ENCODE peak calls at places on chromosome 4, in nine cellular contexts. One of them, this sample, is unnamed.

GRCh38 chr4:180610317-180610716 is 1632.9 kb upstream of the TENM3 start:
- DNase-seq in testis: no peak
- DNase-seq in Peyer's patch: no peak
- DNase-seq in spleen: no peak
- DNase-seq in IMR-90: peak; percentile 25
- DNase-seq in body of pancreas: no peak
- DNase-seq in heart left ventricle: no peak
- DNase-seq in suprapubic skin: no peak
- DNase-seq in endothelial cell of umbilical vein: no peak
- DNase-seq in this sample: no peak

GRCh38 chr4:184814686-184815045 is 11.1 kb downstream of the ACSL1 start:
- DNase-seq in body of pancreas: no peak
- DNase-seq in IMR-90: no peak
- DNase-seq in testis: no peak
- DNase-seq in Peyer's patch: no peak
- DNase-seq in spleen: peak; percentile 81
- DNase-seq in endothelial cell of umbilical vein: no peak
- DNase-seq in suprapubic skin: peak; percentile 44
- DNase-seq in heart left ventricle: no peak
- DNase-seq in this sample: no peak

GRCh38 chr4:52836653-52837052 is 25.5 kb upstream of the RASL11B start:
- DNase-seq in suprapubic skin: no peak
- DNase-seq in spleen: no peak
- DNase-seq in heart left ventricle: no peak
- DNase-seq in endothelial cell of umbilical vein: no peak
- DNase-seq in body of pancreas: no peak
- DNase-seq in Peyer's patch: no peak
- DNase-seq in IMR-90: no peak
- DNase-seq in testis: no peak
- DNase-seq in this sample: no peak

GRCh38 chr4:119139822-119140252 is 4.2 kb downstream of the MYOZ2 start:
- DNase-seq in testis: no peak
- DNase-seq in Peyer's patch: no peak
- DNase-seq in endothelial cell of umbilical vein: peak; percentile 68
- DNase-seq in suprapubic skin: no peak
- DNase-seq in IMR-90: no peak
- DNase-seq in spleen: no peak
- DNase-seq in heart left ventricle: no peak
- DNase-seq in body of pancreas: no peak
- DNase-seq in this sample: peak; percentile 45

GRCh38 chr4:151921371-151921770 is 160.6 kb upstream of the GATB start:
- DNase-seq in IMR-90: peak; percentile 30
- DNase-seq in endothelial cell of umbilical vein: no peak
- DNase-seq in Peyer's patch: no peak
- DNase-seq in body of pancreas: no peak
- DNase-seq in testis: no peak
- DNase-seq in suprapubic skin: no peak
- DNase-seq in heart left ventricle: no peak
- DNase-seq in spleen: no peak
- DNase-seq in this sample: no peak

GRCh38 chr4:17111959-17112659 is 213.7 kb upstream of the LDB2 start:
- DNase-seq in spleen: no peak
- DNase-seq in suprapubic skin: no peak
- DNase-seq in IMR-90: no peak
- DNase-seq in testis: peak; percentile 58
- DNase-seq in endothelial cell of umbilical vein: no peak
- DNase-seq in body of pancreas: no peak
- DNase-seq in Peyer's patch: no peak
- DNase-seq in heart left ventricle: no peak
- DNase-seq in this sample: peak; percentile 57

GRCh38 chr4:186726440-186727148 is 2.9 kb upstream of the FAT1 start:
- DNase-seq in testis: peak; percentile 81
- DNase-seq in suprapubic skin: no peak
- DNase-seq in IMR-90: peak; percentile 80
- DNase-seq in Peyer's patch: peak; percentile 92
- DNase-seq in endothelial cell of umbilical vein: peak; percentile 51
- DNase-seq in spleen: no peak
- DNase-seq in heart left ventricle: peak; percentile 84
- DNase-seq in body of pancreas: peak; percentile 77
- DNase-seq in this sample: no peak

GRCh38 chr4:30721353-30722091 is 1.4 kb downstream of the PCDH7 start:
- DNase-seq in Peyer's patch: peak; percentile 64
- DNase-seq in heart left ventricle: peak; percentile 66
- DNase-seq in testis: no peak
- DNase-seq in endothelial cell of umbilical vein: peak; percentile 72
- DNase-seq in IMR-90: peak; percentile 44
- DNase-seq in body of pancreas: peak; percentile 40
- DNase-seq in suprapubic skin: no peak
- DNase-seq in spleen: no peak
- DNase-seq in this sample: no peak

GRCh38 chr4:19832388-19832787 is 419.3 kb upstream of the SLIT2 start:
- DNase-seq in Peyer's patch: no peak
- DNase-seq in endothelial cell of umbilical vein: no peak
- DNase-seq in spleen: no peak
- DNase-seq in body of pancreas: no peak
- DNase-seq in heart left ventricle: no peak
- DNase-seq in suprapubic skin: no peak
- DNase-seq in testis: no peak
- DNase-seq in IMR-90: peak; percentile 31
- DNase-seq in this sample: no peak

GRCh38 chr4:80507077-80507476 is 171.5 kb downstream of the CFAP299 start:
- DNase-seq in Peyer's patch: no peak
- DNase-seq in body of pancreas: no peak
- DNase-seq in suprapubic skin: no peak
- DNase-seq in heart left ventricle: no peak
- DNase-seq in testis: no peak
- DNase-seq in spleen: no peak
- DNase-seq in endothelial cell of umbilical vein: no peak
- DNase-seq in IMR-90: no peak
- DNase-seq in this sample: no peak

DNA sequence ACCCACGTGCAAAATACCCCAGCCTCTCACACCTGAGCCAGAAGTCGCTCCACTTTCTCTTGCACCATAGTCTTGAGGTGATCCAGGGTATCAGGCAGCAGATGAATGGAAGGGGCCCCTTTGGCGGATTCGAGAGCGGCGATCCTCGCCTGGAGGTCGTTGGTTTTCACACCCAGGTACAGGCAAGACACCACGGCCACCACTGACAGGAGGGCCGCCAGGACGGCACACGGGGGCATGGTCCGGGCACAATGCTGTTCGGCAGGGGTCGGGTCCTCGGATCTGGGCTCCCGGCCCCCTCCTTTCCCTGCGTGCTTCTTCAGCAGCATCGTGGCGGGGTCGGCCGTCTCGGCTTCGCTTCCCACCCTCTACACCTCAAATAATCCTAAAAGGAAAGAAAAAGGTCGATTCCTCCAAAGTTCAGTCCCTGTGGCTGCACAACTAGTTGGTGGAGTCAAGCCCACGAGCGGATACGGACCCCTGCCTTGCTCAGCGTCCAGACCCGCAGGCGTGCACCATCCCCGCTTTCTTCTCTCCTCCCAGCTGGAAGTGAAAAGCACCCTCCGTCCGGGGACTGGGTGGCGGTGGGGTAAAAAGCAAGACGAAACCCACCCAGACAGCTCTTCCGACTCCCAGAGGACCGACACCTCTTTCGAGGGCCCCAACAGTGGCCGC is 630 bp downstream of the COL25A1 start:
- DNase-seq in testis: no peak
- DNase-seq in heart left ventricle: no peak
- DNase-seq in suprapubic skin: no peak
- DNase-seq in endothelial cell of umbilical vein: no peak
- DNase-seq in body of pancreas: no peak
- DNase-seq in spleen: no peak
- DNase-seq in Peyer's patch: no peak
- DNase-seq in IMR-90: no peak
- DNase-seq in this sample: no peak
- H3K4me3 ChIP-seq in testis: peak overlapping the region; percentile 64
- H3K4me3 ChIP-seq in heart left ventricle: peak overlapping the region; percentile 62
- H3K4me3 ChIP-seq in suprapubic skin: peak overlapping the region; percentile 64
- H3K4me3 ChIP-seq in endothelial cell of umbilical vein: peak overlapping the region; percentile 12
- H3K4me3 ChIP-seq in body of pancreas: peak overlapping the region; percentile 23
- H3K4me3 ChIP-seq in spleen: peak overlapping the region; percentile 71
- H3K4me3 ChIP-seq in Peyer's patch: peak overlapping the region; percentile 39
- H3K4me3 ChIP-seq in IMR-90: peak overlapping the region; percentile 44
- H3K4me3 ChIP-seq in this sample: no peak overlapping the region

GRCh38 chr4:78734451-78735003 is 41.6 kb upstream of the BMP2K start:
- DNase-seq in heart left ventricle: no peak
- DNase-seq in Peyer's patch: no peak
- DNase-seq in IMR-90: no peak
- DNase-seq in testis: no peak
- DNase-seq in spleen: no peak
- DNase-seq in endothelial cell of umbilical vein: no peak
- DNase-seq in suprapubic skin: no peak
- DNase-seq in body of pancreas: no peak
- DNase-seq in this sample: no peak

GRCh38 chr4:78737951-78738350 is 38.2 kb upstream of the BMP2K start:
- DNase-seq in body of pancreas: no peak
- DNase-seq in endothelial cell of umbilical vein: no peak
- DNase-seq in testis: no peak
- DNase-seq in Peyer's patch: no peak
- DNase-seq in suprapubic skin: no peak
- DNase-seq in spleen: no peak
- DNase-seq in heart left ventricle: no peak
- DNase-seq in IMR-90: no peak
- DNase-seq in this sample: no peak

GRCh38 chr4:78737020-78737419 is 39.1 kb upstream of the BMP2K start:
- DNase-seq in endothelial cell of umbilical vein: no peak
- DNase-seq in heart left ventricle: no peak
- DNase-seq in Peyer's patch: no peak
- DNase-seq in IMR-90: no peak
- DNase-seq in suprapubic skin: no peak
- DNase-seq in testis: no peak
- DNase-seq in body of pancreas: no peak
- DNase-seq in spleen: no peak
- DNase-seq in this sample: peak; percentile 19

GRCh38 chr4:78735697-78736096 is 40.5 kb upstream of the BMP2K start:
- DNase-seq in testis: no peak
- DNase-seq in heart left ventricle: no peak
- DNase-seq in IMR-90: no peak
- DNase-seq in suprapubic skin: no peak
- DNase-seq in body of pancreas: no peak
- DNase-seq in Peyer's patch: no peak
- DNase-seq in endothelial cell of umbilical vein: no peak
- DNase-seq in spleen: no peak
- DNase-seq in this sample: no peak

GRCh38 chr4:78732332-78733104 is 43.6 kb upstream of the BMP2K start:
- DNase-seq in spleen: no peak
- DNase-seq in IMR-90: no peak
- DNase-seq in testis: no peak
- DNase-seq in body of pancreas: no peak
- DNase-seq in Peyer's patch: no peak
- DNase-seq in endothelial cell of umbilical vein: peak; percentile 28
- DNase-seq in suprapubic skin: no peak
- DNase-seq in heart left ventricle: no peak
- DNase-seq in this sample: no peak
- TF ChIP-seq POLR2A in spleen: no peak
- TF ChIP-seq POLR2A in IMR-90: no peak
- TF ChIP-seq POLR2A in testis: no peak
- TF ChIP-seq POLR2A in body of pancreas: no peak
- TF ChIP-seq POLR2A in Peyer's patch: no peak
- TF ChIP-seq POLR2A in endothelial cell of umbilical vein: no peak
- TF ChIP-seq POLR2A in suprapubic skin: no peak
- TF ChIP-seq POLR2A in heart left ventricle: no peak
- TF ChIP-seq POLR2A in this sample: no peak

GRCh38 chr4:3862640-3863420 is 96.6 kb downstream of the ADRA2C start:
- DNase-seq in heart left ventricle: peak; percentile 65
- DNase-seq in suprapubic skin: no peak
- DNase-seq in spleen: peak; percentile 71
- DNase-seq in IMR-90: no peak
- DNase-seq in testis: no peak
- DNase-seq in Peyer's patch: no peak
- DNase-seq in body of pancreas: no peak
- DNase-seq in endothelial cell of umbilical vein: peak; percentile 81
- DNase-seq in this sample: no peak
- H3K4me3 ChIP-seq in heart left ventricle: no peak overlapping the region
- H3K4me3 ChIP-seq in suprapubic skin: no peak overlapping the region
- H3K4me3 ChIP-seq in spleen: no peak overlapping the region
- H3K4me3 ChIP-seq in IMR-90: no peak overlapping the region
- H3K4me3 ChIP-seq in testis: no peak overlapping the region
- H3K4me3 ChIP-seq in Peyer's patch: no peak overlapping the region
- H3K4me3 ChIP-seq in body of pancreas: no peak overlapping the region
- H3K4me3 ChIP-seq in endothelial cell of umbilical vein: no peak overlapping the region
- H3K4me3 ChIP-seq in this sample: no peak overlapping the region

GRCh38 chr4:37891221-37892159 is 606 bp downstream of the TBC1D1 start:
- DNase-seq in body of pancreas: peak; percentile 33
- DNase-seq in suprapubic skin: no peak
- DNase-seq in heart left ventricle: no peak
- DNase-seq in spleen: no peak
- DNase-seq in Peyer's patch: peak; percentile 61
- DNase-seq in testis: peak; percentile 47
- DNase-seq in IMR-90: peak; percentile 4
- DNase-seq in endothelial cell of umbilical vein: peak; percentile 17
- DNase-seq in this sample: peak; percentile 72

GRCh38 chr4:37892641-37893040 is 1.8 kb downstream of the TBC1D1 start:
- DNase-seq in suprapubic skin: no peak
- DNase-seq in testis: no peak
- DNase-seq in body of pancreas: no peak
- DNase-seq in endothelial cell of umbilical vein: no peak
- DNase-seq in IMR-90: no peak
- DNase-seq in spleen: peak; percentile 86
- DNase-seq in heart left ventricle: no peak
- DNase-seq in Peyer's patch: no peak
- DNase-seq in this sample: peak; percentile 59

GRCh38 chr4:37893164-37893563 is 2.3 kb downstream of the TBC1D1 start:
- DNase-seq in IMR-90: no peak
- DNase-seq in heart left ventricle: no peak
- DNase-seq in spleen: no peak
- DNase-seq in suprapubic skin: no peak
- DNase-seq in body of pancreas: no peak
- DNase-seq in endothelial cell of umbilical vein: no peak
- DNase-seq in Peyer's patch: no peak
- DNase-seq in testis: no peak
- DNase-seq in this sample: no peak

GRCh38 chr4:37889849-37890500 is 909 bp upstream of the TBC1D1 start:
- DNase-seq in heart left ventricle: peak; percentile 66
- DNase-seq in Peyer's patch: no peak
- DNase-seq in suprapubic skin: no peak
- DNase-seq in spleen: peak; percentile 80
- DNase-seq in endothelial cell of umbilical vein: no peak
- DNase-seq in body of pancreas: no peak
- DNase-seq in IMR-90: peak; percentile 1
- DNase-seq in testis: peak; percentile 24
- DNase-seq in this sample: no peak

DNA sequence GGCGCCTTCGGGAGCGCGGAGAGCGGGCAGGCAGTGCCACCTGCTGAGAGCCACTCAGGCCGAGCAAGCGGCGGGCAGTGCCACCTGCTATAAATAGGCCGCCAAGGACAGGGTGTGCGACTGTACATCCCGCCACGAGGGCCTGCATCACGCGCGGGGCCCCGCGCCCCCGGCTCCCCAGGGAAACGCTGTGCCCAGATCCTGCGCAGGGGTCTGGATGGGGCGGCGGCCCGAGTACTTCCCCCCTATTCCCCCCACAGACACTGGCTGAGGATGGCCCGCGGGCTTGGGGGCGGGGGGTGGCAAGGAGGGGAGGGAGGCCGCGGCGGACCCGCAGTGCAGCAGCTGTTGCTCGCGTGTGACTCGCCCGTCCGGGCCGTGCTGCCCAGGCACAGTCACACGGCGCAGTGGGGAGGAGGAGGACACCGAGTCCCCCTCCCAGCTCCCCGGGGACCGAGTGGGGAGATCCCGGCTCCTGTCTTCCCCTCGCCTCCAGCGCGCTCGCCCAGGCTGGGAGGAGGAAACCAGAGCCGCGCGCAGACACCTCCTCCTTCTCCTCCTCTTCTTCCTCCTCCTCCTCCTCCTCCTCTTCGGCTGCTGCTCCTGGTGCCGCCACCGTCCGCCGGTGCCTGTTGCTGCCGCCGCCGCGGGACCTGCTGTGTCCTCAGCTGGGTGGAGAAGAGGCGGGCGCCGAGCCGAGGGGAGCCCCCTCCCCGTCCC is at the start of gene TBC1D1:
- DNase-seq in body of pancreas: peak; percentile 69
- DNase-seq in Peyer's patch: peak; percentile 76
- DNase-seq in suprapubic skin: peak; percentile 80
- DNase-seq in IMR-90: no peak
- DNase-seq in heart left ventricle: peak; percentile 88
- DNase-seq in testis: peak; percentile 60
- DNase-seq in endothelial cell of umbilical vein: no peak
- DNase-seq in spleen: peak; percentile 93
- DNase-seq in this sample: peak; percentile 76
- TF ChIP-seq POLR2A in body of pancreas: peak; percentile 35
- TF ChIP-seq POLR2A in Peyer's patch: no peak
- TF ChIP-seq POLR2A in suprapubic skin: no peak
- TF ChIP-seq POLR2A in IMR-90: no peak
- TF ChIP-seq POLR2A in heart left ventricle: no peak
- TF ChIP-seq POLR2A in testis: no peak
- TF ChIP-seq POLR2A in endothelial cell of umbilical vein: no peak
- TF ChIP-seq POLR2A in spleen: no peak
- TF ChIP-seq POLR2A in this sample: no peak

This sample was measured in NB4.